ENCODE peak calls at places on chromosomes 3 and 15, in eight cellular contexts. U is ovary, C is Peyer's patch, B is upper lobe of left lung, M is spleen, H is stomach, R is A549, T is H1. K is an unnamed sample.

GRCh38 chr3:196821806-196822355 is 45.8 kb upstream of the SENP5 start:
- DNase-seq in U (no peak), C (no peak), B (no peak), M (no peak), H (no peak), R (no peak), T (no peak), K (no peak)

GRCh38 chr3:39139442-39139841 is 13.9 kb downstream of the CSRNP1 start:
- DNase-seq in U (no peak), C (no peak), B (no peak), M (no peak), H (no peak), R (no peak), T (no peak), K (no peak)

GRCh38 chr3:120637836-120638559 is 41.9 kb downstream of the NDUFB4 start:
- DNase-seq in U (no peak), C (no peak), B (no peak), M (no peak), H (no peak), R (no peak), T (no peak), K (no peak)

GRCh38 chr3:193240436-193240849 is 579 bp upstream of the PLAAT1 start:
- DNase-seq in U (no peak), C (no peak), B (peak), M (no peak), H (no peak), R (peak), T (no peak), K (no peak)

GRCh38 chr3:59313365-59313764 is 263.5 kb upstream of the CFAP20DC start:
- DNase-seq in U (no peak), C (no peak), B (peak), M (no peak), H (peak), R (peak), T (no peak), K (no peak)

GRCh38 chr3:181631901-181632300 is 79.8 kb upstream of the SOX2 start:
- DNase-seq in U (no peak), C (no peak), B (no peak), M (no peak), H (no peak), R (no peak), T (no peak), K (no peak)

GRCh38 chr15:77295446-77295845 is 124.5 kb downstream of the PEAK1 start:
- DNase-seq in U (no peak), C (no peak), B (no peak), M (no peak), H (no peak), R (no peak), T (no peak), K (no peak)

GRCh38 chr15:80694624-80695098 is 449 bp upstream of the ABHD17C start:
- DNase-seq in U (peak), C (no peak), B (no peak), M (peak), H (no peak), R (peak), T (no peak), K (no peak)

GRCh38 chr15:29122506-29122905 is 147.1 kb downstream of the NSMCE3 start:
- DNase-seq in U (no peak), C (no peak), B (no peak), M (no peak), H (no peak), R (no peak), T (no peak), K (no peak)

GRCh38 chr3:155282416-155283091 is 10.9 kb downstream of the STRIT1 start:
- DNase-seq in U (no peak), C (no peak), B (no peak), M (no peak), H (no peak), R (no peak), T (no peak), K (no peak)

GRCh38 chr3:70815817-70816216 is 503.4 kb upstream of the MDFIC2 start:
- DNase-seq in U (no peak), C (no peak), B (no peak), M (no peak), H (no peak), R (no peak), T (no peak), K (no peak)

GRCh38 chr3:144189044-144189443 is 217.4 kb downstream of the DIPK2A start:
- DNase-seq in U (no peak), C (no peak), B (no peak), M (no peak), H (no peak), R (no peak), T (no peak), K (no peak)

GRCh38 chr3:124845406-124845805 is 41.8 kb downstream of the ITGB5 start:
- DNase-seq in U (no peak), C (no peak), B (peak), M (peak), H (peak), R (peak), T (no peak), K (peak)

GRCh38 chr3:69784854-69785523 is 45.7 kb downstream of the MITF start:
- DNase-seq in U (peak), C (no peak), B (peak), M (no peak), H (no peak), R (peak), T (no peak), K (peak)

GRCh38 chr3:45790611-45791010 is 5.7 kb downstream of the SLC6A20 start:
- DNase-seq in U (no peak), C (no peak), B (no peak), M (no peak), H (no peak), R (no peak), T (no peak), K (no peak)

GRCh38 chr15:87557871-87558270 is 698.7 kb downstream of the NTRK3 start:
- DNase-seq in U (no peak), C (no peak), B (no peak), M (no peak), H (no peak), R (no peak), T (no peak), K (no peak)

GRCh38 chr3:66816110-66816761 is 181.9 kb upstream of the KBTBD8 start:
- DNase-seq in U (no peak), C (no peak), B (no peak), M (no peak), H (no peak), R (peak), T (peak), K (no peak)

GRCh38 chr15:70701891-70702568 is 61.3 kb downstream of the UACA start:
- DNase-seq in U (no peak), C (no peak), B (no peak), M (no peak), H (no peak), R (peak), T (no peak), K (no peak)

GRCh38 chr15:89089316-89090230 is 1.3 kb downstream of the ABHD2 start:
- DNase-seq in U (no peak), C (no peak), B (no peak), M (no peak), H (no peak), R (no peak), T (no peak), K (peak)
- H3K4me3 ChIP-seq in U (peak), C (peak), B (peak), M (peak), H (peak), R (peak), T (peak), K (peak)

GRCh38 chr3:80769683-80770082 is 991.8 kb downstream of the GBE1 start:
- DNase-seq in U (no peak), C (no peak), B (peak), M (no peak), H (no peak), R (no peak), T (no peak), K (no peak)

GRCh38 chr3:80767599-80767998 is 993.8 kb downstream of the GBE1 start:
- DNase-seq in U (no peak), C (no peak), B (no peak), M (no peak), H (no peak), R (no peak), T (no peak), K (no peak)

GRCh38 chr3:80770106-80771079 is 991.1 kb downstream of the GBE1 start:
- DNase-seq in U (no peak), C (no peak), B (peak), M (no peak), H (no peak), R (no peak), T (no peak), K (no peak)

GRCh38 chr3:80771085-80771484 is 990.4 kb downstream of the GBE1 start:
- DNase-seq in U (no peak), C (no peak), B (no peak), M (no peak), H (no peak), R (peak), T (no peak), K (no peak)
- TF ChIP-seq POLR2A in U (no peak), C (no peak), B (no peak), M (no peak), H (no peak), R (no peak), T (no peak), K (no peak)

GRCh38 chr3:132785292-132785691 is 63.1 kb upstream of the NPHP3 start:
- DNase-seq in U (no peak), C (no peak), B (no peak), M (no peak), H (no peak), R (no peak), T (no peak), K (no peak)
- H3K4me3 ChIP-seq in U (no peak), C (no peak), B (no peak), M (no peak), H (no peak), R (no peak), T (no peak), K (no peak)

GRCh38 chr3:195259564-195260285 is 11.2 kb downstream of the XXYLT1 start:
- DNase-seq in U (peak), C (peak), B (peak), M (peak), H (peak), R (peak), T (no peak), K (peak)

GRCh38 chr3:195257454-195258448 is 13.2 kb downstream of the XXYLT1 start:
- DNase-seq in U (peak), C (no peak), B (peak), M (peak), H (no peak), R (no peak), T (no peak), K (peak)

GRCh38 chr3:195258449-195259145 is 12.4 kb downstream of the XXYLT1 start:
- DNase-seq in U (peak), C (no peak), B (peak), M (peak), H (no peak), R (no peak), T (no peak), K (peak)

GRCh38 chr3:195260286-195260905 is 10.6 kb downstream of the XXYLT1 start:
- DNase-seq in U (no peak), C (no peak), B (no peak), M (no peak), H (no peak), R (no peak), T (no peak), K (no peak)

DNA sequence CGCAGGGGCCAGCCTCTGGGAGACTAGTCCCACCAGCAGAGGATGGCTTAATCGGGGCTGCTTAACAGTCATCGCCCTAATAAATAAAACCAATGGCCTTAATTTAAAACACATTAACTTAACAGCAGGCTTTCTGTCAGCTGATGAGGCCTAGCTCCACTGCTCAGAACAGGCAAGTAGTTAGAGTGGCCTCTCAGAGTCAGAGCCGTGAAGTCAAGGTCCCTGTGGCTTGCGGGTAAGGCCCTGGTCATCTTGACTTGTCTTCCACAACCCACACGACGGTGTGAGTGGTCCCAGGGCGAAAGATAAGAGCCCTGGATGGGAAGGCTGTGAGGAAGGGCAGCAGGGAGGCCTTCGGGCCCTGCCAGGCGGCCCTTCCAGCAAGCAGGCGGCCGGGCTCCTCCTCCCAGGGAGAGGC is 11.8 kb downstream of the XXYLT1 start:
- DNase-seq in U (no peak), C (no peak), B (no peak), M (peak), H (no peak), R (peak), T (no peak), K (peak)
- TF ChIP-seq POLR2A in U (no peak), C (no peak), B (no peak), M (no peak), H (no peak), R (no peak), T (no peak), K (no peak)

GRCh38 chr15:60477991-60478632 is 830 bp downstream of the ICE2 start:
- DNase-seq in U (no peak), C (no peak), B (no peak), M (no peak), H (no peak), R (peak), T (no peak), K (no peak)

GRCh38 chr15:60478633-60479360 is at the start of gene ICE2:
- DNase-seq in U (peak), C (peak), B (peak), M (peak), H (peak), R (peak), T (peak), K (peak)

GRCh38 chr15:60477164-60477563 is 1.8 kb downstream of the ICE2 start:
- DNase-seq in U (no peak), C (no peak), B (no peak), M (no peak), H (no peak), R (no peak), T (no peak), K (no peak)

GRCh38 chr15:60479361-60479684 is 381 bp upstream of the ICE2 start:
- DNase-seq in U (no peak), C (no peak), B (no peak), M (no peak), H (no peak), R (no peak), T (no peak), K (no peak)

DNA sequence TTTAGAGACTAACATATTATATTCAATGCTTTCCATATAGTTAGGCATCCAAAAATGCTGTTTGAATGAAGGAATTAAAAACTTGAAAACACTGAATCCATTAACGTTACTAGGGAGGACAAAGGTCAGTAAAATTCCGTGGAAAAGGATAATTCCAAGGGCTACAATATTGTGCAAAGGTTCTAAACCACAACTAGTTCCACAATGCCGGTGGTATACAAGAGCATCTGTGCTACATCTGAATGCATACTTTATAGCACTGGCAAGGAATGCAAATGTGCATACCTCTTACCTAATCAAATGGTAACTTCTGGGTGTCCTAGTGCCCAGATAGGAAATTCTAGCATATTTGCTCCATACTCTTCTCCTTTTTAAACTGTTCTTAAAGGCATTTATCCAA is 2.2 kb downstream of the ICE2 start:
- DNase-seq in U (no peak), C (no peak), B (no peak), M (no peak), H (no peak), R (no peak), T (no peak), K (no peak)
- H3K4me3 ChIP-seq in U (no peak), C (no peak), B (no peak), M (no peak), H (no peak), R (peak), T (no peak), K (no peak)

GRCh38 chr3:187079090-187080022 is 59.9 kb downstream of the RPL39L start:
- DNase-seq in U (no peak), C (no peak), B (no peak), M (no peak), H (no peak), R (no peak), T (no peak), K (no peak)
- TF ChIP-seq POLR2A in U (no peak), C (no peak), B (no peak), M (no peak), H (no peak), R (no peak), T (peak), K (no peak)

K was measured in lower leg skin.